ENCODE peak calls at places on chromosome 12, in six cellular contexts. J, B, C, Z, N and L are unnamed samples.

GRCh38 chr12:102955926-102956737 is 1.3 kb upstream of the ASCL1 start:
- DNase-seq in N (no peak), J (no peak), C (no peak), Z (no peak), B (no peak), L (no peak)

GRCh38 chr12:19847294-19848059 is 408.2 kb downstream of the AEBP2 start:
- DNase-seq in N (no peak), C (peak), J (no peak), B (peak), Z (no peak), L (no peak)

GRCh38 chr12:78683626-78684025 is 180.9 kb upstream of the SYT1 start:
- DNase-seq in J (no peak), Z (no peak), C (no peak), B (no peak), N (no peak), L (no peak)

GRCh38 chr12:48779869-48780268 is 9.0 kb downstream of the ADCY6 start:
- DNase-seq in Z (no peak), C (peak), B (peak), J (no peak), N (no peak), L (peak)

GRCh38 chr12:57722716-57723629 is 15.6 kb downstream of the AGAP2 start:
- DNase-seq in B (no peak), Z (no peak), C (no peak), J (no peak), N (no peak), L (no peak)

GRCh38 chr12:57899010-57899662 is 42.2 kb upstream of the ATP23 start:
- DNase-seq in C (peak), Z (peak), N (peak), J (peak), B (peak), L (no peak)

GRCh38 chr12:10690906-10691305 is 17.1 kb upstream of the STYK1 start:
- DNase-seq in N (no peak), B (no peak), C (no peak), Z (no peak), J (no peak), L (no peak)

GRCh38 chr12:121786441-121786825 is 7.1 kb downstream of the RHOF start:
- DNase-seq in C (peak), N (no peak), B (peak), Z (no peak), J (no peak), L (no peak)

GRCh38 chr12:111297703-111298426 is 71.0 kb downstream of the PHETA1 start:
- DNase-seq in Z (no peak), B (no peak), J (no peak), N (no peak), C (no peak), L (no peak)

GRCh38 chr12:69873429-69873828 is 48.4 kb downstream of the MYRFL start:
- DNase-seq in C (peak), N (no peak), B (peak), J (no peak), Z (no peak), L (no peak)

GRCh38 chr12:117850048-117850447 is 118.7 kb downstream of the KSR2 start:
- DNase-seq in Z (no peak), C (peak), J (no peak), N (no peak), B (peak), L (no peak)

GRCh38 chr12:107929436-107929835 is 154.9 kb downstream of the ASCL4 start:
- DNase-seq in B (peak), J (no peak), N (no peak), C (peak), Z (no peak), L (no peak)

DNA sequence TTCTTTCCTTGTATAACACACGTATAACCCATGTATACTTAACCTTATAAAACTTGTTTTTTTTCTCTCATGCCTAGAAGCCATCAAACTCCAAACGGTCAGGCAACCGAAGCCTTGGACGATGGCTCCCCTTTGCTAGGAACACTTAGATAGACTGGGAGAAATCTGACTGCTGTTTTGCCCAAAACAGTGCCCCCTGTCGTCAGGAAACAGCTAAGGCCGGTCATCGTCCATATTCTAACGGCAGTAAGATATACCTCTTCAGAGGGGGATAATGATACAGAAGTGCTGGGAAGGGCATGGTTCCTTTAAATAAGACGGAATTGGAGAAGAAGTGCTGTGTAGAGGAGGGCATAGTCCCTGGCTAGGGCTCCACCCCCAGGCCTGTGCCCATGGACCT is 130.5 kb downstream of the SLC41A2 start:
- DNase-seq in B (peak), J (no peak), Z (no peak), C (peak), N (no peak), L (no peak)
- TF ChIP-seq CTCF in B (peak), J (no peak), Z (peak), C (peak), N (peak), L (peak)

DNA sequence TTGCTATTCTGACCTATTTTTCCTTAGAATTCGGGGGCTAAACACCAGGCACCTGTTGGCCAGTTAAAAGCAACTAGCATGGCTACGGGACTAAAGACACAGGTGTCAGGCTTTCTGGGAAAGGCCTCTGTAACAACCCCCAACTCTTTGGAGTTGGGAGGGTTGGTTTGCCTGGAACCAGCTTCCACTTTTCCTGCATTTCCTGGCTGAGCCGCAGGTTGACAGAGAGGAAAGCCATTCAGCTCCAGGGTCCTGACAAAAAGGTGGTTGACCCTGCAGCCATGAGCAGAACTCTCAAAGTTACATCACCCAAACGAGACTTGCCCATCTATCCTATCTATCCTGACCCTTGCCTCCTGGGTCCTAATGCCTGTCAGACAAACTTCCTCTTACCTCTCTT is 375.4 kb upstream of the SFSWAP start:
- DNase-seq in Z (no peak), C (no peak), J (no peak), B (no peak), N (no peak), L (no peak)
- TF ChIP-seq CTCF in Z (no peak), C (no peak), J (no peak), B (no peak), N (no peak), L (no peak)

GRCh38 chr12:89461190-89461589 is 63.4 kb downstream of the GALNT4 start:
- DNase-seq in N (no peak), B (peak), Z (no peak), C (peak), J (no peak), L (no peak)

GRCh38 chr12:89461649-89462612 is 62.7 kb downstream of the GALNT4 start:
- DNase-seq in C (peak), B (peak), Z (no peak), N (peak), J (no peak), L (no peak)

GRCh38 chr12:89468017-89468416 is 56.6 kb downstream of the GALNT4 start:
- DNase-seq in C (no peak), B (no peak), N (no peak), J (no peak), Z (no peak), L (no peak)

GRCh38 chr12:89468648-89469326 is 55.8 kb downstream of the GALNT4 start:
- DNase-seq in N (peak), Z (no peak), C (no peak), B (no peak), J (no peak), L (no peak)

GRCh38 chr12:89464974-89465592 is 59.5 kb downstream of the GALNT4 start:
- DNase-seq in Z (no peak), N (no peak), B (no peak), J (no peak), C (peak), L (no peak)
- TF ChIP-seq CTCF in Z (no peak), N (no peak), B (no peak), J (no peak), C (no peak), L (no peak)

GRCh38 chr12:71849109-71849851 is 9.7 kb downstream of the TBC1D15 start:
- DNase-seq in Z (no peak), C (no peak), B (no peak), N (no peak), J (no peak), L (no peak)
- TF ChIP-seq CTCF in Z (no peak), C (no peak), B (no peak), N (no peak), J (no peak), L (no peak)

GRCh38 chr12:75491169-75491568 is 10.6 kb downstream of the GLIPR1 start:
- DNase-seq in B (no peak), C (no peak), Z (no peak), J (no peak), N (no peak), L (no peak)

GRCh38 chr12:75489613-75490210 is 9.2 kb downstream of the GLIPR1 start:
- DNase-seq in N (no peak), Z (no peak), J (no peak), B (peak), C (peak), L (no peak)

GRCh38 chr12:75489187-75489586 is 8.6 kb downstream of the GLIPR1 start:
- DNase-seq in C (no peak), Z (no peak), N (no peak), J (no peak), B (no peak), L (no peak)

GRCh38 chr12:75487310-75487709 is 6.8 kb downstream of the GLIPR1 start:
- DNase-seq in J (no peak), C (no peak), N (no peak), B (no peak), Z (no peak), L (no peak)

DNA sequence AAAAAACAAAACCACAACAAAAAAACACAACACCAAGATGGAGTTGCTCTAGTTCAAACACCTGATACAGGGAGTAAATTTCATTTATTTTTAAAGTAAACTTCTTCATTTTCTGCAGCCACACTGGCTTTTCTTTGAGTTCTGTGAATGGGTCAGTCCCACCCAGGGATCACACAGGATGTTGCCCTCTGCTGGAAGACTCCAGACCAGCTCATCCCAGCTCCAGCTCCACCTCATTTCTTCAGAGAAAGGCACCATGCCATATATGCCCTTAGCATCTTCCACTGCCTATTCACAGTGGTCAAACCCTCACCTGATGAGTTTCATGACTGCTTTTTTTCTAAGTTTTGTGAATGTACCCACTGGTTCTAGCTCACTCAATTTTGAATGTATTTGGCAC is 8.0 kb downstream of the GLIPR1 start:
- DNase-seq in N (no peak), C (peak), J (no peak), Z (no peak), B (peak), L (no peak)
- TF ChIP-seq CTCF in N (peak), C (peak), J (no peak), Z (peak), B (peak), L (peak)

DNA sequence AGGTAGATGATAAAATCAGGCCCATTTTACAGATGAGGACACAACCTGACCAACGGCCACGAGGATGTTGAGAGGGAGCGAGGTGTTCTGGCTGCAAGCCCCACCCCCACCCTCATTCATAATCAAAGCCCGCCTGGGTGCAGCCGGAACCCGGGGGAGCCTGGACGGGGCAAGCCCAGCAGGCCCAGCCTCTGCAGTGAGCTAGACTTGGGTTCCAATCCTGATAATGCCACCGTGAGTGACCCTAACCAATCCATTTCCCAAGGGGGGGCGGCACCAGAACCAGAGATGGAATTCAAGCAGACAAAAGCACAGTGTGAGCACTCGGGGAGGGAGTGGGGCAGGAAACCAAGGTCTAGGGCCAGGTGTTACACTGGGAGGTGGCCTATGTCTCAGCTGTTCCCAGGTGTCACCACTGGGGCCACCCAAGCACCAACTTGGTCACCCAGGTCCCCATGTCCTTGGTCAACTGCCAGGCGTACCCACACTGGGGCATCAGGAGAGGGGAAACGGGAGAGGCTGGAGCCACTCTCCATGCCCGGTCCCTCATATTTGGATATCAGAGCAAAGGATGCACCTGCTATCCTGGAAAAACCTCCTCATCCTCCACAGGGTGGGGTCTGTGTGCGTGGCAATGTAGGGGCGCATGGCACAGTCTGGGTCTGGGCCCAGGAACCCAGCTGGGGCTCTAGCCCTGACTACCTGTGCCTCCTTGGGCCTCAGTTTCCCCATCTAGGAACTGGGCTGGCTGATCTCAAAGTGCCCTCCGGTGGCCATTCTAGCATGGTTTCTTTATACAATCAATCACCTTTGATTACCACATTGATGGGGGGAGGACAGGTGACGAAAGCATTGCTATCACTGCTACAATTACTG is 58.4 kb downstream of the FAM222A start:
- DNase-seq in C (no peak), J (peak), N (no peak), Z (no peak), B (no peak), L (peak)
- TF ChIP-seq CTCF in C (no peak), J (no peak), N (no peak), Z (no peak), B (no peak), L (peak)

GRCh38 chr12:51025748-51026654 is at the start of gene SLC11A2:
- DNase-seq in Z (peak), B (peak), C (peak), N (peak), J (peak), L (peak)
- TF ChIP-seq CTCF in Z (no peak), B (no peak), C (no peak), N (no peak), J (no peak), L (no peak)

GRCh38 chr12:123765504-123766035 is 3.5 kb downstream of the DNAH10 start:
- DNase-seq in C (no peak), J (no peak), N (no peak), Z (no peak), B (no peak), L (no peak)

GRCh38 chr12:123764109-123764508 is 2.0 kb downstream of the DNAH10 start:
- DNase-seq in N (no peak), J (no peak), Z (no peak), B (no peak), C (no peak), L (no peak)

GRCh38 chr12:123763093-123763492 is 992 bp downstream of the DNAH10 start:
- DNase-seq in C (no peak), J (no peak), B (no peak), N (no peak), Z (no peak), L (no peak)

GRCh38 chr12:123762715-123763052 is 583 bp downstream of the DNAH10 start:
- DNase-seq in N (no peak), Z (no peak), J (no peak), B (no peak), C (no peak), L (no peak)

GRCh38 chr12:123761841-123762714 is at the start of gene DNAH10:
- DNase-seq in Z (peak), C (peak), J (peak), N (peak), B (peak), L (no peak)
- TF ChIP-seq CTCF in Z (no peak), C (peak), J (no peak), N (peak), B (no peak), L (peak)

GRCh38 chr12:42364692-42365091 is 38.7 kb downstream of the PPHLN1 start:
- DNase-seq in J (no peak), Z (no peak), N (no peak), B (no peak), C (no peak), L (no peak)
- TF ChIP-seq CTCF in J (no peak), Z (no peak), N (no peak), B (no peak), C (no peak), L (no peak)

DNA sequence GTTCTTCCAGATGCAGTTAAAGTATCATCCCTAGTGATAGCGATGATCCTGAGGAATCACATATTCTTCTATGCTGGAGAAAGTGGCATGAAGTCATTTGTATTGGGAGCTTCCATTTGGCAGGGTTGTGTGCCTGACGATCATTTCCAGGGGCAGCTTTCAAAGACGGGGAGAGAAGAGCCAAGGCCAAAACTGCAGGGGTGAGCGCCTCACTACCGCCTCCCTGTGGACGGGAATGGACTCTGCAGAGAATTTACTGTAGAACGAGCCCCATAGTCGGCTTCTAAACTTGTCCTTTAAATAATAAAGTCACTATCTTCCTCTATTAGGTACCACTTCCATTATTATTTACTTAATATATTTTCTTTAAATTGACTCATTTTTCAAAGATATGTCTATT is 555.9 kb upstream of the TMEM132C start:
- DNase-seq in C (no peak), Z (no peak), J (no peak), N (no peak), B (no peak), L (no peak)
- TF ChIP-seq CTCF in C (peak), Z (no peak), J (no peak), N (no peak), B (no peak), L (peak)